ENCODE peak calls at places on chromosome 3, in five cellular contexts. One of them, this sample, is unnamed.

GRCh38 chr3:106814231-106814630 is 563.0 kb upstream of the CCDC54 start:
- DNase-seq in WTC11: no peak
- DNase-seq in Calu3: no peak
- DNase-seq in mesothelial cell of epicardium: no peak
- DNase-seq in activated B cell treated with CpG ODN at 0.5 μM for 24 hours: no peak
- DNase-seq in this sample: no peak

GRCh38 chr3:129254536-129255230 is 5.3 kb downstream of the COPG1 start:
- DNase-seq in mesothelial cell of epicardium: no peak
- DNase-seq in activated B cell treated with CpG ODN at 0.5 μM for 24 hours: no peak
- DNase-seq in Calu3: no peak
- DNase-seq in WTC11: no peak
- DNase-seq in this sample: no peak

GRCh38 chr3:35908366-35909232 is 269.3 kb downstream of the ARPP21 start:
- DNase-seq in Calu3: peak; percentile 69
- DNase-seq in activated B cell treated with CpG ODN at 0.5 μM for 24 hours: peak; percentile 15
- DNase-seq in WTC11: peak; percentile 81
- DNase-seq in mesothelial cell of epicardium: peak; percentile 28
- DNase-seq in this sample: peak; percentile 48

GRCh38 chr3:146634346-146634745 is 29.2 kb upstream of the PLSCR5 start:
- DNase-seq in activated B cell treated with CpG ODN at 0.5 μM for 24 hours: no peak
- DNase-seq in Calu3: no peak
- DNase-seq in mesothelial cell of epicardium: no peak
- DNase-seq in WTC11: no peak
- DNase-seq in this sample: no peak

GRCh38 chr3:156151824-156152428 is 31.5 kb downstream of the KCNAB1 start:
- DNase-seq in WTC11: peak; percentile 77
- DNase-seq in activated B cell treated with CpG ODN at 0.5 μM for 24 hours: no peak
- DNase-seq in Calu3: peak; percentile 84
- DNase-seq in mesothelial cell of epicardium: peak; percentile 44
- DNase-seq in this sample: peak; percentile 38

GRCh38 chr3:180215866-180216265 is 179.1 kb upstream of the PEX5L start:
- DNase-seq in Calu3: no peak
- DNase-seq in WTC11: no peak
- DNase-seq in activated B cell treated with CpG ODN at 0.5 μM for 24 hours: no peak
- DNase-seq in mesothelial cell of epicardium: no peak
- DNase-seq in this sample: no peak

GRCh38 chr3:46619845-46620778 is 7.8 kb downstream of the FAM240A start:
- DNase-seq in activated B cell treated with CpG ODN at 0.5 μM for 24 hours: no peak
- DNase-seq in WTC11: no peak
- DNase-seq in mesothelial cell of epicardium: no peak
- DNase-seq in Calu3: peak; percentile 6
- DNase-seq in this sample: no peak

GRCh38 chr3:169362261-169362660 is 301.3 kb downstream of the MECOM start:
- DNase-seq in WTC11: no peak
- DNase-seq in Calu3: peak; percentile 87
- DNase-seq in activated B cell treated with CpG ODN at 0.5 μM for 24 hours: no peak
- DNase-seq in mesothelial cell of epicardium: no peak
- DNase-seq in this sample: peak; percentile 2

GRCh38 chr3:127688416-127689265 is 15.9 kb downstream of the ABTB1 start:
- DNase-seq in mesothelial cell of epicardium: peak; percentile 8
- DNase-seq in activated B cell treated with CpG ODN at 0.5 μM for 24 hours: peak; percentile 5
- DNase-seq in WTC11: peak; percentile 7
- DNase-seq in Calu3: no peak
- DNase-seq in this sample: no peak

GRCh38 chr3:124664804-124665203 is 65.4 kb upstream of the UMPS start:
- DNase-seq in Calu3: peak; percentile 27
- DNase-seq in WTC11: no peak
- DNase-seq in mesothelial cell of epicardium: no peak
- DNase-seq in activated B cell treated with CpG ODN at 0.5 μM for 24 hours: no peak
- DNase-seq in this sample: no peak

GRCh38 chr3:196757876-196758739 is 18.5 kb downstream of the PAK2 start:
- DNase-seq in Calu3: no peak
- DNase-seq in mesothelial cell of epicardium: no peak
- DNase-seq in activated B cell treated with CpG ODN at 0.5 μM for 24 hours: no peak
- DNase-seq in WTC11: no peak
- DNase-seq in this sample: peak; percentile 52

GRCh38 chr3:32502089-32502943 is at the start of gene CMTM6:
- DNase-seq in activated B cell treated with CpG ODN at 0.5 μM for 24 hours: peak; percentile 67
- DNase-seq in WTC11: peak; percentile 77
- DNase-seq in Calu3: peak; percentile 79
- DNase-seq in mesothelial cell of epicardium: peak; percentile 71
- DNase-seq in this sample: peak; percentile 74

GRCh38 chr3:39809181-39809994 is at the start of gene MYRIP:
- DNase-seq in WTC11: peak; percentile 76
- DNase-seq in Calu3: peak; percentile 92
- DNase-seq in activated B cell treated with CpG ODN at 0.5 μM for 24 hours: peak; percentile 20
- DNase-seq in mesothelial cell of epicardium: peak; percentile 57
- DNase-seq in this sample: no peak

GRCh38 chr3:190303887-190304286 is 18.4 kb downstream of the CLDN1 start:
- DNase-seq in activated B cell treated with CpG ODN at 0.5 μM for 24 hours: no peak
- DNase-seq in mesothelial cell of epicardium: no peak
- DNase-seq in WTC11: no peak
- DNase-seq in Calu3: no peak
- DNase-seq in this sample: no peak

GRCh38 chr3:148230473-148230872 is 467.2 kb upstream of the AGTR1 start:
- DNase-seq in WTC11: no peak
- DNase-seq in mesothelial cell of epicardium: no peak
- DNase-seq in Calu3: no peak
- DNase-seq in activated B cell treated with CpG ODN at 0.5 μM for 24 hours: no peak
- DNase-seq in this sample: no peak

GRCh38 chr3:189457666-189458065 is 173.5 kb upstream of the TP63 start:
- DNase-seq in activated B cell treated with CpG ODN at 0.5 μM for 24 hours: no peak
- DNase-seq in Calu3: no peak
- DNase-seq in mesothelial cell of epicardium: no peak
- DNase-seq in WTC11: no peak
- DNase-seq in this sample: no peak

GRCh38 chr3:15512173-15512572 is 9.3 kb downstream of the COLQ start:
- DNase-seq in mesothelial cell of epicardium: no peak
- DNase-seq in WTC11: no peak
- DNase-seq in Calu3: no peak
- DNase-seq in activated B cell treated with CpG ODN at 0.5 μM for 24 hours: no peak
- DNase-seq in this sample: peak; percentile 39

GRCh38 chr3:45907769-45908705 is 21.7 kb downstream of the CCR9 start:
- DNase-seq in Calu3: no peak
- DNase-seq in activated B cell treated with CpG ODN at 0.5 μM for 24 hours: no peak
- DNase-seq in mesothelial cell of epicardium: no peak
- DNase-seq in WTC11: no peak
- DNase-seq in this sample: peak; percentile 51

GRCh38 chr3:53056442-53056841 is 10.6 kb upstream of the SFMBT1 start:
- DNase-seq in WTC11: no peak
- DNase-seq in activated B cell treated with CpG ODN at 0.5 μM for 24 hours: no peak
- DNase-seq in Calu3: peak; percentile 15
- DNase-seq in mesothelial cell of epicardium: no peak
- DNase-seq in this sample: no peak
- TF ChIP-seq CTCF in WTC11: no peak
- TF ChIP-seq CTCF in activated B cell treated with CpG ODN at 0.5 μM for 24 hours: no peak
- TF ChIP-seq CTCF in Calu3: peak; percentile 38
- TF ChIP-seq CTCF in mesothelial cell of epicardium: no peak
- TF ChIP-seq CTCF in this sample: peak; percentile 58

GRCh38 chr3:152910211-152910610 is 75.3 kb downstream of the P2RY1 start:
- DNase-seq in Calu3: no peak
- DNase-seq in activated B cell treated with CpG ODN at 0.5 μM for 24 hours: no peak
- DNase-seq in mesothelial cell of epicardium: no peak
- DNase-seq in WTC11: no peak
- DNase-seq in this sample: no peak
- TF ChIP-seq CTCF in Calu3: no peak
- TF ChIP-seq CTCF in activated B cell treated with CpG ODN at 0.5 μM for 24 hours: no peak
- TF ChIP-seq CTCF in mesothelial cell of epicardium: no peak
- TF ChIP-seq CTCF in WTC11: no peak
- TF ChIP-seq CTCF in this sample: no peak

GRCh38 chr3:194095464-194095863 is 40.5 kb upstream of the HES1 start:
- DNase-seq in activated B cell treated with CpG ODN at 0.5 μM for 24 hours: no peak
- DNase-seq in mesothelial cell of epicardium: no peak
- DNase-seq in Calu3: peak; percentile 77
- DNase-seq in WTC11: no peak
- DNase-seq in this sample: no peak

GRCh38 chr3:194095902-194096301 is 40.0 kb upstream of the HES1 start:
- DNase-seq in mesothelial cell of epicardium: no peak
- DNase-seq in Calu3: no peak
- DNase-seq in activated B cell treated with CpG ODN at 0.5 μM for 24 hours: no peak
- DNase-seq in WTC11: no peak
- DNase-seq in this sample: no peak

GRCh38 chr3:194091141-194091540 is 44.8 kb upstream of the HES1 start:
- DNase-seq in mesothelial cell of epicardium: no peak
- DNase-seq in Calu3: peak; percentile 60
- DNase-seq in WTC11: no peak
- DNase-seq in activated B cell treated with CpG ODN at 0.5 μM for 24 hours: no peak
- DNase-seq in this sample: peak; percentile 82

GRCh38 chr3:194092770-194093336 is 43.1 kb upstream of the HES1 start:
- DNase-seq in Calu3: no peak
- DNase-seq in WTC11: no peak
- DNase-seq in mesothelial cell of epicardium: no peak
- DNase-seq in activated B cell treated with CpG ODN at 0.5 μM for 24 hours: no peak
- DNase-seq in this sample: no peak

GRCh38 chr3:194093822-194094221 is 42.1 kb upstream of the HES1 start:
- DNase-seq in activated B cell treated with CpG ODN at 0.5 μM for 24 hours: no peak
- DNase-seq in Calu3: no peak
- DNase-seq in WTC11: no peak
- DNase-seq in mesothelial cell of epicardium: no peak
- DNase-seq in this sample: no peak
- TF ChIP-seq CTCF in activated B cell treated with CpG ODN at 0.5 μM for 24 hours: no peak
- TF ChIP-seq CTCF in Calu3: no peak
- TF ChIP-seq CTCF in WTC11: no peak
- TF ChIP-seq CTCF in mesothelial cell of epicardium: no peak
- TF ChIP-seq CTCF in this sample: no peak

DNA sequence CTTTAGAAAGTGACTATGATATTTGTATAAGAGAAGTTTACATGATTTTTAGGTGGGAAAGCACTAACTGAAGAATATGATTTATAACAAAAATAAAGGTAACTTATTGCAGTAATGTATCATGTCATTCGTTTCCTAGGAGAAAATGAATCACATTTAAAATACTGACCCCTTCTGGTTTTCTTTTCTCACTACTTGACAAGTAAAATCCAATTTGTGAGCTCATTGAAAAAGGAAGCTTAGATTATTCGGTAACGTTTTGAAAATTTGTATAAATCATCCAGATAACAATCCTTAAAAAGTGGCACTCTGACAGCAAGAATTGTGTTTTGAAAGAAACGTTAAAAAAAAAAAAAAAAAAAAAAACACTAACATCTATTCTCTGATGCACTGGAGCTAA is 39.0 kb downstream of the NSUN3 start:
- DNase-seq in activated B cell treated with CpG ODN at 0.5 μM for 24 hours: no peak
- DNase-seq in WTC11: no peak
- DNase-seq in mesothelial cell of epicardium: no peak
- DNase-seq in Calu3: no peak
- DNase-seq in this sample: peak; percentile 36
- TF ChIP-seq CTCF in activated B cell treated with CpG ODN at 0.5 μM for 24 hours: no peak
- TF ChIP-seq CTCF in WTC11: no peak
- TF ChIP-seq CTCF in mesothelial cell of epicardium: no peak
- TF ChIP-seq CTCF in Calu3: no peak
- TF ChIP-seq CTCF in this sample: peak; percentile 68

GRCh38 chr3:157543491-157544035 is 40.3 kb upstream of the VEPH1 start:
- DNase-seq in activated B cell treated with CpG ODN at 0.5 μM for 24 hours: no peak
- DNase-seq in WTC11: no peak
- DNase-seq in mesothelial cell of epicardium: no peak
- DNase-seq in Calu3: no peak
- DNase-seq in this sample: no peak

GRCh38 chr3:157540656-157541055 is 37.4 kb upstream of the VEPH1 start:
- DNase-seq in Calu3: no peak
- DNase-seq in activated B cell treated with CpG ODN at 0.5 μM for 24 hours: no peak
- DNase-seq in WTC11: no peak
- DNase-seq in mesothelial cell of epicardium: no peak
- DNase-seq in this sample: no peak

GRCh38 chr3:157544501-157545139 is 41.4 kb upstream of the VEPH1 start:
- DNase-seq in mesothelial cell of epicardium: no peak
- DNase-seq in activated B cell treated with CpG ODN at 0.5 μM for 24 hours: no peak
- DNase-seq in Calu3: no peak
- DNase-seq in WTC11: no peak
- DNase-seq in this sample: no peak

GRCh38 chr3:157541506-157542236 is 38.5 kb upstream of the VEPH1 start:
- DNase-seq in activated B cell treated with CpG ODN at 0.5 μM for 24 hours: no peak
- DNase-seq in Calu3: no peak
- DNase-seq in mesothelial cell of epicardium: no peak
- DNase-seq in WTC11: no peak
- DNase-seq in this sample: no peak

DNA sequence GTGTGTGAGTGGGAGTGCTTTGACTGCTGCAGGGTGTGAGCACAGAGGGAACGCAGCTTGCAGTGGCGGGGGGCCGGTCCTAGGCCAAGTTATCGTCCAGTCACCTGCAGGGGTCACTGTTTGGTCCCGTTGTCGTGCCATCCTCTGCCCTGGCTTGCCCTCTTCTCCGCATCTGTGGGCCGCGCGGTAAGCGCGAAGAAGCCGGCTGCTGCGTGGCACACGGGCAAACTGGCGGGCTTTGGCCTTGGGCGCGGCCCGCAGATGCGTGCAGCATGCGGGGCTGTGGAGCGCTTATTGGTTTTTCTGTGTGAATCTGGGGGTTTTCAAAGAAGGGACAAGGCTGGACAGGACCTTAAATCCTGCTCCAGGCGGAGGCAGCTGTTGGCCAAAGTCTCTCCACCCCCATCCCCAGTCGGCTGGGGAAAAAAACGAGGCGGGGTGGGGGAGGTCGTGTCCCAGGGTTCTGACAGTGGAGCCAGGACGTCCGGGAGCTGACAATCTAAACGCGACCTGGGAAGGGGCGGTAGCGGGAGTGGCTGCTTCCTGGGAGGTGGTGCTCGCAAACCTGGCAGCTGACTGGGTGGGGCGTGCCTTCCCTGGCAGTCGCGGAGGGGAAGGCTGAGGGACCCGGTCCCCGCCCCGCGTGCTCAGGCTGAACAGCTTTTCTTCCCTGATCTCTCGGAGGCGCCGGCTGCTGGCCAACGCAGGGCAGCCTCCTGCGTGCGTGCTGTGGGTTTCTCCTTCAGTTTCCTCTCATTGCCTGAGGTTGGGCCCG is 39.7 kb upstream of the VEPH1 start:
- DNase-seq in activated B cell treated with CpG ODN at 0.5 μM for 24 hours: no peak
- DNase-seq in mesothelial cell of epicardium: peak; percentile 20
- DNase-seq in Calu3: peak; percentile 90
- DNase-seq in WTC11: peak; percentile 72
- DNase-seq in this sample: peak; percentile 48
- TF ChIP-seq CTCF in activated B cell treated with CpG ODN at 0.5 μM for 24 hours: no peak
- TF ChIP-seq CTCF in mesothelial cell of epicardium: no peak
- TF ChIP-seq CTCF in Calu3: peak; percentile 24
- TF ChIP-seq CTCF in WTC11: peak; percentile 23
- TF ChIP-seq CTCF in this sample: peak; percentile 20

DNA sequence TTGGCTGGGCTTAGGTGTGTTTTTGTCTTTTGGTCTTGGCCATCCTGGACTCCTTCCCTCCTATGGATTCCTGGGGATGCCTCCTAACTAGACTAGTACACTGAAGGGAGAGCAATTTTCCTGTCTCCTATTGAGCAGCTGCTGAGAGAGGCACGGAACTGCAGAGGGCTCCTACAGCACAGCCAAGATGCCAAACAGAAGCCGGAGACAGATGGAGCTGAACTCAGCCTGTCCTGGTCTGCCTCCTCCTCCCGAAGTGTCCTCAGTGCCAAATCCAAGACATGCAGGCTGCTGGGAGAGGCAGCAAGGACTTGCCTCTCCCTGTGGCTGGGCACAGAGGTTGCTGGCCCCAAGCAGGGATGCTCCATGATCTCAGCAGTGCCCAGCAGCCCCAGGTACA is 256.6 kb upstream of the PROK2 start:
- DNase-seq in mesothelial cell of epicardium: no peak
- DNase-seq in Calu3: no peak
- DNase-seq in activated B cell treated with CpG ODN at 0.5 μM for 24 hours: no peak
- DNase-seq in WTC11: no peak
- DNase-seq in this sample: no peak
- TF ChIP-seq CTCF in mesothelial cell of epicardium: no peak
- TF ChIP-seq CTCF in Calu3: no peak
- TF ChIP-seq CTCF in activated B cell treated with CpG ODN at 0.5 μM for 24 hours: no peak
- TF ChIP-seq CTCF in WTC11: no peak
- TF ChIP-seq CTCF in this sample: no peak

GRCh38 chr3:21839592-21839991 is 88.6 kb upstream of the ZNF385D start:
- DNase-seq in mesothelial cell of epicardium: no peak
- DNase-seq in Calu3: peak; percentile 39
- DNase-seq in WTC11: peak; percentile 48
- DNase-seq in activated B cell treated with CpG ODN at 0.5 μM for 24 hours: no peak
- DNase-seq in this sample: peak; percentile 73
- TF ChIP-seq CTCF in mesothelial cell of epicardium: no peak
- TF ChIP-seq CTCF in Calu3: no peak
- TF ChIP-seq CTCF in WTC11: no peak
- TF ChIP-seq CTCF in activated B cell treated with CpG ODN at 0.5 μM for 24 hours: no peak
- TF ChIP-seq CTCF in this sample: peak; percentile 50